ENCODE peak calls at places on chromosomes 4 and X, in six cellular contexts. J, W, S, Q, I and B are unnamed samples.

GRCh38 chr4:161949941-161950725 is 213.7 kb downstream of the FSTL5 start:
- DNase-seq in J (no peak), W (no peak), S (no peak), Q (no peak), I (peak), B (peak)

GRCh38 chr4:169571435-169571834 is 40.9 kb downstream of the NEK1 start:
- DNase-seq in J (no peak), W (no peak), S (no peak), Q (no peak), I (no peak), B (no peak)

GRCh38 chrX:130887392-130887791 is 15.6 kb downstream of the ENOX2 start:
- DNase-seq in J (no peak), W (no peak), S (no peak), Q (no peak), I (no peak), B (no peak)

GRCh38 chr4:152894673-152895072 is 41.5 kb upstream of the FHDC1 start:
- DNase-seq in J (no peak), W (no peak), S (no peak), Q (peak), I (peak), B (peak)

GRCh38 chrX:77946571-77946970 is 22.9 kb downstream of the PGAM4 start:
- DNase-seq in J (no peak), W (no peak), S (no peak), Q (no peak), I (no peak), B (no peak)

GRCh38 chr4:123398803-123399637 is 2.4 kb downstream of the SPRY1 start:
- DNase-seq in J (peak), W (peak), S (no peak), Q (peak), I (peak), B (peak)

GRCh38 chr4:90357117-90357710 is 230.0 kb downstream of the CCSER1 start:
- DNase-seq in J (peak), W (peak), S (no peak), Q (peak), I (peak), B (peak)

GRCh38 chrX:55867254-55867653 is 149.7 kb downstream of the RRAGB start:
- DNase-seq in J (peak), W (no peak), S (peak), Q (peak), I (peak), B (peak)

GRCh38 chr4:8817813-8818062 is 53.9 kb downstream of the HMX1 start:
- DNase-seq in J (no peak), W (peak), S (no peak), Q (no peak), I (no peak), B (no peak)

GRCh38 chrX:106874075-106874474 is 29.1 kb downstream of the RIPPLY1 start:
- DNase-seq in J (peak), W (peak), S (no peak), Q (peak), I (peak), B (peak)

GRCh38 chrX:44440006-44440405 is 96.5 kb upstream of the EFHC2 start:
- DNase-seq in J (no peak), W (no peak), S (no peak), Q (no peak), I (no peak), B (no peak)

GRCh38 chr4:687048-687974 is 1.6 kb downstream of the SLC49A3 start:
- DNase-seq in J (peak), W (peak), S (no peak), Q (peak), I (peak), B (peak)

GRCh38 chr4:103934178-103934789 is 214.5 kb upstream of the TACR3 start:
- DNase-seq in J (peak), W (peak), S (no peak), Q (peak), I (peak), B (peak)

GRCh38 chrX:102765794-102766193 is 45.3 kb downstream of the GPRASP3 start:
- DNase-seq in J (no peak), W (no peak), S (no peak), Q (peak), I (peak), B (peak)
- H3K9ac ChIP-seq in J (no peak), W (no peak), S (no peak), Q (no peak), I (no peak), B (peak)

DNA sequence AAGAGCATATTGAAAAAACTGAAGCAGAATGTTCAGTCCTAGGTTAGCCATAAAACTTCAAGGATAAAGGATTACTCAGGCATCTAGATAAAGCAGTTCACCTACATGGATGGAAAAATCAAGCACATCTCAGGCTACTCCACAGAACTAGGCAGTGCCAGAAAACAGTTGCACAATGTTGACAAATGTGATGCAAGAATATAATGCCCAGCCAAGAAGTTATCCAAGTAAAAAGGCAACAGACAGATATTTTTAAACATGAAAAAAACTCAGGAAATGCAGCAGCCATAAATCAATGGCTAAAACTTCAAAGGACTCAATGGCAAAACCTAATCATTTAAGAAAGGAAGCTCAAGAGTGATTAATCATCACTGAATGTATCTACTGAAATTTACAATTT is 456.0 kb upstream of the FAM241A start:
- DNase-seq in J (no peak), W (no peak), S (no peak), Q (peak), I (peak), B (peak)
- H3K4me3 ChIP-seq in J (no peak), W (no peak), S (no peak), Q (no peak), I (no peak), B (peak)

GRCh38 chrX:101460669-101461068 is 24.6 kb upstream of the ARMCX4 start:
- DNase-seq in J (peak), W (no peak), S (no peak), Q (peak), I (no peak), B (peak)
- H3K9ac ChIP-seq in J (no peak), W (no peak), S (no peak), Q (no peak), I (no peak), B (no peak)

GRCh38 chr4:139633661-139634060 is 32.0 kb upstream of the MGST2 start:
- DNase-seq in J (peak), W (no peak), S (no peak), Q (peak), I (peak), B (peak)
- H3K4me3 ChIP-seq in J (no peak), W (no peak), S (no peak), Q (no peak), I (no peak), B (peak)